ENCODE peak calls at places on chromosomes 4 and X, in seven cellular contexts. One of them, this sample, is unnamed.

GRCh38 chrX:29071525-29071924 is 484.3 kb downstream of the IL1RAPL1 start:
- DNase-seq in psoas muscle: no peak
- DNase-seq in aorta: no peak
- DNase-seq in CD8-positive, alpha-beta T cell: no peak
- DNase-seq in AG04450: no peak
- DNase-seq in OCI-LY7: no peak
- DNase-seq in choroid plexus epithelial cell: peak
- DNase-seq in this sample: no peak

GRCh38 chr4:1469596-1470392 is 63.6 kb upstream of the NKX1-1 start:
- DNase-seq in CD8-positive, alpha-beta T cell: no peak
- DNase-seq in AG04450: no peak
- DNase-seq in aorta: peak
- DNase-seq in choroid plexus epithelial cell: peak
- DNase-seq in OCI-LY7: no peak
- DNase-seq in psoas muscle: no peak
- DNase-seq in this sample: peak

GRCh38 chr4:38416450-38417014 is 247.5 kb upstream of the KLF3 start:
- DNase-seq in choroid plexus epithelial cell: no peak
- DNase-seq in OCI-LY7: no peak
- DNase-seq in CD8-positive, alpha-beta T cell: no peak
- DNase-seq in aorta: no peak
- DNase-seq in AG04450: no peak
- DNase-seq in psoas muscle: no peak
- DNase-seq in this sample: no peak

GRCh38 chrX:129433461-129433860 is 89.8 kb downstream of the SMARCA1 start:
- DNase-seq in OCI-LY7: no peak
- DNase-seq in psoas muscle: no peak
- DNase-seq in aorta: no peak
- DNase-seq in choroid plexus epithelial cell: no peak
- DNase-seq in CD8-positive, alpha-beta T cell: no peak
- DNase-seq in AG04450: no peak
- DNase-seq in this sample: no peak

GRCh38 chr4:168784786-168785461 is 225.1 kb downstream of the CBR4 start:
- DNase-seq in CD8-positive, alpha-beta T cell: no peak
- DNase-seq in aorta: no peak
- DNase-seq in psoas muscle: no peak
- DNase-seq in choroid plexus epithelial cell: no peak
- DNase-seq in AG04450: no peak
- DNase-seq in OCI-LY7: no peak
- DNase-seq in this sample: no peak

GRCh38 chr4:152691761-152692160 is 12.0 kb upstream of the TMEM154 start:
- DNase-seq in aorta: no peak
- DNase-seq in choroid plexus epithelial cell: no peak
- DNase-seq in AG04450: no peak
- DNase-seq in CD8-positive, alpha-beta T cell: no peak
- DNase-seq in OCI-LY7: no peak
- DNase-seq in psoas muscle: no peak
- DNase-seq in this sample: no peak

GRCh38 chrX:11724122-11725017 is 33.7 kb upstream of the MSL3 start:
- DNase-seq in aorta: no peak
- DNase-seq in psoas muscle: no peak
- DNase-seq in CD8-positive, alpha-beta T cell: no peak
- DNase-seq in OCI-LY7: peak
- DNase-seq in AG04450: peak
- DNase-seq in choroid plexus epithelial cell: peak
- DNase-seq in this sample: no peak

GRCh38 chrX:151174581-151175282 is 1.7 kb upstream of the GPR50 start:
- DNase-seq in CD8-positive, alpha-beta T cell: no peak
- DNase-seq in AG04450: no peak
- DNase-seq in choroid plexus epithelial cell: no peak
- DNase-seq in aorta: peak
- DNase-seq in OCI-LY7: no peak
- DNase-seq in psoas muscle: no peak
- DNase-seq in this sample: no peak

GRCh38 chr4:4496604-4497372 is 45.1 kb downstream of the STX18 start:
- DNase-seq in psoas muscle: no peak
- DNase-seq in OCI-LY7: no peak
- DNase-seq in aorta: peak
- DNase-seq in CD8-positive, alpha-beta T cell: no peak
- DNase-seq in AG04450: no peak
- DNase-seq in choroid plexus epithelial cell: peak
- DNase-seq in this sample: no peak

GRCh38 chr4:3342182-3342854 is 49.5 kb downstream of the RGS12 start:
- DNase-seq in choroid plexus epithelial cell: peak
- DNase-seq in AG04450: peak
- DNase-seq in OCI-LY7: no peak
- DNase-seq in aorta: no peak
- DNase-seq in CD8-positive, alpha-beta T cell: no peak
- DNase-seq in psoas muscle: no peak
- DNase-seq in this sample: no peak

GRCh38 chrX:119690921-119691716 is 1.8 kb downstream of the SEPTIN6 start:
- DNase-seq in aorta: no peak
- DNase-seq in psoas muscle: no peak
- DNase-seq in CD8-positive, alpha-beta T cell: no peak
- DNase-seq in choroid plexus epithelial cell: no peak
- DNase-seq in AG04450: no peak
- DNase-seq in OCI-LY7: no peak
- DNase-seq in this sample: no peak

GRCh38 chr4:158371158-158371557 is 150.5 kb upstream of the RXFP1 start:
- DNase-seq in aorta: no peak
- DNase-seq in OCI-LY7: no peak
- DNase-seq in CD8-positive, alpha-beta T cell: no peak
- DNase-seq in choroid plexus epithelial cell: peak
- DNase-seq in psoas muscle: no peak
- DNase-seq in AG04450: no peak
- DNase-seq in this sample: no peak

GRCh38 chr4:1928356-1929235 is 57.4 kb downstream of the NSD2 start:
- DNase-seq in OCI-LY7: no peak
- DNase-seq in psoas muscle: no peak
- DNase-seq in aorta: no peak
- DNase-seq in CD8-positive, alpha-beta T cell: no peak
- DNase-seq in AG04450: no peak
- DNase-seq in choroid plexus epithelial cell: no peak
- DNase-seq in this sample: no peak

GRCh38 chrX:120790118-120790517 is 85.5 kb downstream of the CT47B1 start:
- DNase-seq in CD8-positive, alpha-beta T cell: no peak
- DNase-seq in AG04450: peak
- DNase-seq in psoas muscle: no peak
- DNase-seq in aorta: no peak
- DNase-seq in choroid plexus epithelial cell: peak
- DNase-seq in OCI-LY7: peak
- DNase-seq in this sample: no peak

GRCh38 chr4:98519268-98519993 is 139.0 kb downstream of the TSPAN5 start:
- DNase-seq in AG04450: peak
- DNase-seq in aorta: no peak
- DNase-seq in psoas muscle: no peak
- DNase-seq in choroid plexus epithelial cell: peak
- DNase-seq in OCI-LY7: no peak
- DNase-seq in CD8-positive, alpha-beta T cell: no peak
- DNase-seq in this sample: no peak

GRCh38 chr4:75513529-75514130 is 573 bp downstream of the RCHY1 start:
- DNase-seq in choroid plexus epithelial cell: peak
- DNase-seq in psoas muscle: no peak
- DNase-seq in OCI-LY7: peak
- DNase-seq in AG04450: no peak
- DNase-seq in CD8-positive, alpha-beta T cell: no peak
- DNase-seq in aorta: no peak
- DNase-seq in this sample: peak

GRCh38 chr4:163343604-163344146 is at the start of gene NPY5R:
- DNase-seq in OCI-LY7: no peak
- DNase-seq in psoas muscle: no peak
- DNase-seq in choroid plexus epithelial cell: no peak
- DNase-seq in aorta: peak
- DNase-seq in AG04450: no peak
- DNase-seq in CD8-positive, alpha-beta T cell: no peak
- DNase-seq in this sample: no peak

GRCh38 chr4:2243682-2244380 is 1.9 kb upstream of the HAUS3 start:
- DNase-seq in choroid plexus epithelial cell: peak
- DNase-seq in aorta: peak
- DNase-seq in AG04450: no peak
- DNase-seq in psoas muscle: peak
- DNase-seq in CD8-positive, alpha-beta T cell: no peak
- DNase-seq in OCI-LY7: peak
- DNase-seq in this sample: peak

GRCh38 chr4:53376900-53377299 is 541 bp upstream of the FIP1L1 start:
- DNase-seq in choroid plexus epithelial cell: no peak
- DNase-seq in CD8-positive, alpha-beta T cell: no peak
- DNase-seq in psoas muscle: no peak
- DNase-seq in aorta: no peak
- DNase-seq in AG04450: no peak
- DNase-seq in OCI-LY7: no peak
- DNase-seq in this sample: no peak
- H3K4me3 ChIP-seq in choroid plexus epithelial cell: peak
- H3K4me3 ChIP-seq in CD8-positive, alpha-beta T cell: peak
- H3K4me3 ChIP-seq in psoas muscle: peak
- H3K4me3 ChIP-seq in aorta: no peak
- H3K4me3 ChIP-seq in AG04450: peak
- H3K4me3 ChIP-seq in OCI-LY7: peak
- H3K4me3 ChIP-seq in this sample: peak

GRCh38 chr4:25029479-25030282 is 1.1 kb downstream of the LGI2 start:
- DNase-seq in AG04450: no peak
- DNase-seq in psoas muscle: no peak
- DNase-seq in aorta: no peak
- DNase-seq in OCI-LY7: no peak
- DNase-seq in choroid plexus epithelial cell: no peak
- DNase-seq in CD8-positive, alpha-beta T cell: no peak
- DNase-seq in this sample: peak
- H3K4me3 ChIP-seq in AG04450: no peak
- H3K4me3 ChIP-seq in psoas muscle: peak
- H3K4me3 ChIP-seq in aorta: no peak
- H3K4me3 ChIP-seq in OCI-LY7: no peak
- H3K4me3 ChIP-seq in choroid plexus epithelial cell: no peak
- H3K4me3 ChIP-seq in CD8-positive, alpha-beta T cell: no peak
- H3K4me3 ChIP-seq in this sample: peak

GRCh38 chr4:140743194-140743931 is 12.8 kb downstream of the TBC1D9 start:
- DNase-seq in CD8-positive, alpha-beta T cell: no peak
- DNase-seq in aorta: no peak
- DNase-seq in AG04450: no peak
- DNase-seq in OCI-LY7: peak
- DNase-seq in choroid plexus epithelial cell: peak
- DNase-seq in psoas muscle: no peak
- DNase-seq in this sample: no peak
- H3K4me3 ChIP-seq in CD8-positive, alpha-beta T cell: no peak
- H3K4me3 ChIP-seq in aorta: no peak
- H3K4me3 ChIP-seq in AG04450: no peak
- H3K4me3 ChIP-seq in OCI-LY7: peak
- H3K4me3 ChIP-seq in choroid plexus epithelial cell: no peak
- H3K4me3 ChIP-seq in psoas muscle: no peak
- H3K4me3 ChIP-seq in this sample: no peak

GRCh38 chrX:24874604-24875247 is 141.0 kb downstream of the ARX start:
- DNase-seq in AG04450: no peak
- DNase-seq in OCI-LY7: no peak
- DNase-seq in aorta: no peak
- DNase-seq in choroid plexus epithelial cell: no peak
- DNase-seq in psoas muscle: no peak
- DNase-seq in CD8-positive, alpha-beta T cell: no peak
- DNase-seq in this sample: no peak
- H3K4me3 ChIP-seq in AG04450: no peak
- H3K4me3 ChIP-seq in OCI-LY7: no peak
- H3K4me3 ChIP-seq in aorta: no peak
- H3K4me3 ChIP-seq in choroid plexus epithelial cell: no peak
- H3K4me3 ChIP-seq in psoas muscle: no peak
- H3K4me3 ChIP-seq in CD8-positive, alpha-beta T cell: no peak
- H3K4me3 ChIP-seq in this sample: no peak

GRCh38 chr4:119628281-119629141 is at the start of gene PDE5A:
- DNase-seq in psoas muscle: peak
- DNase-seq in AG04450: peak
- DNase-seq in aorta: peak
- DNase-seq in choroid plexus epithelial cell: peak
- DNase-seq in CD8-positive, alpha-beta T cell: peak
- DNase-seq in OCI-LY7: peak
- DNase-seq in this sample: peak

GRCh38 chr4:119626420-119626819 is 2.2 kb downstream of the PDE5A start:
- DNase-seq in psoas muscle: no peak
- DNase-seq in aorta: no peak
- DNase-seq in choroid plexus epithelial cell: peak
- DNase-seq in AG04450: no peak
- DNase-seq in OCI-LY7: no peak
- DNase-seq in CD8-positive, alpha-beta T cell: no peak
- DNase-seq in this sample: no peak

GRCh38 chr4:119627267-119628190 is 1.1 kb downstream of the PDE5A start:
- DNase-seq in AG04450: peak
- DNase-seq in OCI-LY7: peak
- DNase-seq in CD8-positive, alpha-beta T cell: peak
- DNase-seq in choroid plexus epithelial cell: peak
- DNase-seq in aorta: peak
- DNase-seq in psoas muscle: peak
- DNase-seq in this sample: peak

GRCh38 chr4:119629142-119629471 is 503 bp upstream of the PDE5A start:
- DNase-seq in OCI-LY7: no peak
- DNase-seq in CD8-positive, alpha-beta T cell: no peak
- DNase-seq in aorta: no peak
- DNase-seq in AG04450: no peak
- DNase-seq in psoas muscle: no peak
- DNase-seq in choroid plexus epithelial cell: no peak
- DNase-seq in this sample: no peak

DNA sequence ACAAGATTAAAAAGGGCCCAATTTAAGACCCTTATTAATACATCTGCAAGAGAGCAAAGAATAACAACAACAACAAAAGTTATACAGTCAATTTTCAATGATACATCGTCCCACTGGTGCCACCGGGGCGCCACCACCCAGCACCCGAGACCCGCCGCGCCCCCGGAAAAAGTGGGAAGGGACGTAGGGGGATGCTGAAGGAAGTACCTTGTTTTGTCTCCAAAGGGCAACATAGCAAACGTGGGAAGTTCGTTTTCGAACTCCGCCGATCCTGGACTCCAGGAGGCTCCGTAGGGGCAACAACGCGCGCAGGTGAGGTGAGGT is 1.7 kb downstream of the PDE5A start:
- DNase-seq in CD8-positive, alpha-beta T cell: no peak
- DNase-seq in psoas muscle: no peak
- DNase-seq in OCI-LY7: no peak
- DNase-seq in choroid plexus epithelial cell: no peak
- DNase-seq in aorta: no peak
- DNase-seq in AG04450: no peak
- DNase-seq in this sample: no peak
- H3K4me3 ChIP-seq in CD8-positive, alpha-beta T cell: peak
- H3K4me3 ChIP-seq in psoas muscle: peak
- H3K4me3 ChIP-seq in OCI-LY7: peak
- H3K4me3 ChIP-seq in choroid plexus epithelial cell: peak
- H3K4me3 ChIP-seq in aorta: peak
- H3K4me3 ChIP-seq in AG04450: peak
- H3K4me3 ChIP-seq in this sample: peak

This sample was measured in spleen.